ENCODE peak calls at places on chromosomes 6 and 20, in nine cellular contexts. Y is A549, M is upper lobe of left lung, X is astrocyte of the spinal cord, N is endothelial cell, H is esophagus squamous epithelium, J is OCI-LY7, P is IMR-90, E is foreskin fibroblast. Z is an unnamed sample.

GRCh38 chr6:131761061-131761761 is 46.6 kb upstream of the ENPP1 start:
- DNase-seq in X (peak), Y (no peak), P (peak), J (no peak), N (no peak), H (no peak), M (no peak), E (peak), Z (peak)

GRCh38 chr6:155301867-155302266 is 12.4 kb downstream of the TFB1M start:
- DNase-seq in X (peak), N (no peak), P (peak), E (no peak), J (no peak), M (no peak), Y (no peak), H (no peak), Z (no peak)

GRCh38 chr6:3237761-3238662 is 10.6 kb upstream of the TUBB2B start:
- DNase-seq in P (no peak), N (no peak), X (no peak), M (no peak), Y (no peak), J (peak), H (no peak), E (no peak), Z (no peak)

GRCh38 chr6:138441965-138442364 is 37.9 kb downstream of the HEBP2 start:
- DNase-seq in H (no peak), P (no peak), E (no peak), X (no peak), N (no peak), J (no peak), Y (no peak), M (no peak), Z (no peak)

GRCh38 chr6:47076422-47077344 is 34.6 kb upstream of the ADGRF1 start:
- DNase-seq in E (no peak), N (no peak), Y (no peak), M (no peak), H (no peak), J (no peak), P (no peak), X (peak), Z (no peak)

GRCh38 chr6:159977242-159978214 is 8.6 kb downstream of the IGF2R start:
- DNase-seq in H (no peak), J (no peak), M (no peak), N (no peak), X (peak), E (peak), Y (no peak), P (peak), Z (no peak)

GRCh38 chr6:108944707-108945685 is 96.8 kb downstream of the ARMC2 start:
- DNase-seq in J (no peak), P (peak), X (peak), M (no peak), Y (no peak), H (no peak), E (peak), N (no peak), Z (peak)

GRCh38 chr20:3752386-3752759 is 15.2 kb downstream of the ADISSP start:
- DNase-seq in J (no peak), Y (no peak), X (no peak), E (no peak), M (no peak), P (no peak), N (no peak), H (no peak), Z (peak)

GRCh38 chr20:4813839-4814695 is 92.4 kb downstream of the PRND start:
- DNase-seq in J (peak), M (no peak), N (peak), Y (no peak), P (no peak), H (peak), X (no peak), E (no peak), Z (no peak)

GRCh38 chr6:44352259-44352658 is 9.8 kb downstream of the SPATS1 start:
- DNase-seq in Y (no peak), H (no peak), E (no peak), N (no peak), J (no peak), P (no peak), M (no peak), X (no peak), Z (no peak)

GRCh38 chr6:159853735-159854134 is 37.1 kb upstream of the MAS1 start:
- DNase-seq in J (no peak), E (no peak), M (no peak), X (no peak), Y (no peak), N (no peak), H (no peak), P (no peak), Z (no peak)

GRCh38 chr6:139161169-139161568 is 26.3 kb downstream of the HECA start:
- DNase-seq in H (no peak), P (peak), N (no peak), X (peak), J (no peak), E (peak), M (no peak), Y (no peak), Z (peak)

GRCh38 chr20:21514553-21515251 is 838 bp upstream of the NKX2-2 start:
- DNase-seq in M (peak), J (no peak), X (no peak), H (no peak), Y (no peak), N (no peak), E (no peak), P (no peak), Z (peak)

GRCh38 chr6:66396549-66396948 is 689.5 kb upstream of the EYS start:
- DNase-seq in H (no peak), M (peak), J (no peak), N (no peak), E (no peak), Y (no peak), X (no peak), P (no peak), Z (no peak)

GRCh38 chr20:48906221-48906877 is 15.2 kb upstream of the ARFGEF2 start:
- DNase-seq in M (no peak), P (no peak), Y (no peak), J (no peak), H (no peak), N (no peak), X (no peak), E (no peak), Z (no peak)

GRCh38 chr6:128275030-128275429 is 245.4 kb downstream of the PTPRK start:
- DNase-seq in X (peak), M (no peak), J (no peak), H (no peak), N (no peak), Y (no peak), E (peak), P (peak), Z (no peak)

DNA sequence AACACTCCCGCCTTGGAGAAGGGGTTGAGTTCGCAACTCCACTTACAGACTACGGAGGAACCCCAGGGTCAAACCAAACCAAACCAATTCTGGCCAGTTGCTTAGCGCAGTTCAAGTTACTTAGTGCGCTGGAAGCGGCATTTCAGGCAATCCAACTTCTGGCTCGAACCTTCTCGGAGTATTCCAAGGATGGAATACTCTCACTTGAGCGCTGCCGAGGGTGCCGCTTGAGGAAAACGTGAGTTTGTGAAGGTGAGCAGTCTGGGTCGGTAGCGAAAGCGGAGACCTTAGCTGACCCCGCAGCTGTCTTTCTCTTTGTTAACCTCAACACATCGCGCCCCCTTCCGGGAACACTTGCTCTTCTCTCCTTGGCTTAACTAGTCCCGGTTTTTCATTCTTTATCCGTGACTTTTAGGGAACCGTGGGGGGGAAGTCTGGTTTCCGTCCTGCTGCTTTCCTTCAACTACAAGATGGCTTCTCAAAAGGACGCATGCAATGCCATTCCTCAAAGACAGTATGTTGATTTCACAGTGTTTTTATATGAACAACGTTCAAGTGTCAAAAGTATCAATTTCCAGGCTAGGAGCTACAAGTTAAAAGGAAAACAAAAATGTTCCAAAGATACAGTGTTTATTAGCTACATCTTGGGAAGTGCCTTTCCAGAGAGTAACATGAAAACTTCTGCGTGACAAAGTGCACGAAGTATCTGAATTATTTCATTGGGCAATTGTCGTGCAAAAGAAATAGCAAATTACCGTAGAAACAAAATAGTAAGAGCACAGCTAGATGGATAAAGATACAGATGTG is 742 bp upstream of the PNISR start:
- DNase-seq in X (peak), N (peak), E (peak), P (peak), Y (peak), M (no peak), J (peak), H (peak), Z (peak)
- TF ChIP-seq CTCF in X (peak), N (no peak), E (peak), P (peak), Y (peak), M (peak), J (peak), H (peak), Z (peak)

GRCh38 chr6:27161603-27161945 is 85.9 kb upstream of the PRSS16 start:
- DNase-seq in J (no peak), P (no peak), H (no peak), Y (no peak), E (no peak), M (no peak), N (no peak), X (no peak), Z (no peak)

GRCh38 chr6:27159725-27160124 is 87.8 kb upstream of the PRSS16 start:
- DNase-seq in M (no peak), Y (no peak), J (no peak), E (no peak), H (no peak), P (no peak), N (no peak), X (no peak), Z (no peak)

GRCh38 chr6:27161115-27161514 is 86.4 kb upstream of the PRSS16 start:
- DNase-seq in N (no peak), P (no peak), J (no peak), H (no peak), E (no peak), Y (no peak), M (no peak), X (no peak), Z (no peak)

GRCh38 chr6:27163858-27164257 is 83.6 kb upstream of the PRSS16 start:
- DNase-seq in M (no peak), H (no peak), X (no peak), J (no peak), E (no peak), N (no peak), Y (no peak), P (no peak), Z (no peak)

GRCh38 chr6:27161946-27162603 is 85.4 kb upstream of the PRSS16 start:
- DNase-seq in Y (peak), H (no peak), J (peak), X (peak), N (peak), P (peak), E (no peak), M (no peak), Z (peak)
- TF ChIP-seq CTCF in Y (peak), H (peak), J (peak), X (peak), N (peak), P (peak), E (peak), M (peak), Z (peak)

DNA sequence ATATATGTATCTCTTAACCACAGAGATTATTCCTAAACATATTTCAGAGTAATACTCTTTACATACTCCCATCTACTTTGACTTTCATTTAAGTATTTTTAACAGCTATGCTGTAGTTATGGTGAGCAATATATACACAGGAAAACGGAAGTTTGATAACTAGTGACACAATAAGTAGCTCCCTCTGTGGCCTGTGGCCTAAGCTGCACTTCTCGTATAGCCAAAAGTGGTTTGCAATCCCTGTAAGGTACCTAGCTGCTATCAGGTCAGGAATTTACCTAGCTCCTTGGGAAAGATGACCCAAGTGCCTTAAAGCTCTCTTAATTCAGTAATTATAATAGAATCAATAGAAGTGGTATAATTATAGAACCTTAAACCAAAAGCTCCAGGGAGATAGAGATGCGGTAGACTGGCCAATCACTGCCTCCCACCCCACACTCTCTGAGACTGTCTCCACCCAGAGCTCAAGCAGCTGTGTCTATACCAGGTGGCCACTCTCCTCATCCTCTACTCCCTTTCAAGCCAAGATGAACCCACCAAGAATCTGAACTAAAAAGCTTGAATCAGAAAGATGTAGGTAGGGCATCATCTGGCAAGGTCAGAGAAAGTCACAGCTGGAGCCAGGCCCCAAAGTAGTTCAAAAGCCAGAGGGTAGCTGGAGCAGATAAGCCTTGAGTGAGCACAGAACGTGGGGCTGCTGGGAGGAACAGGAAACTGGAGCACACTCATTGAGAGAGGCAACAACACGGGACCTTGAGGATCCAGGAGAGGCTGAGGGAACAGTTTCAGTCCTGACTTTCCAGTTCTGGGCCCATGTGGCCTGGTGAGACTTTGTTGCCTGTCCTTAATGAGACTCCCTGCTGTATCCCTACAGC is 84.9 kb upstream of the ASF1A start:
- DNase-seq in M (no peak), X (no peak), E (no peak), H (no peak), N (no peak), J (peak), P (no peak), Y (no peak), Z (no peak)
- TF ChIP-seq CTCF in M (no peak), X (no peak), E (no peak), H (no peak), N (no peak), J (peak), P (no peak), Y (no peak), Z (no peak)

DNA sequence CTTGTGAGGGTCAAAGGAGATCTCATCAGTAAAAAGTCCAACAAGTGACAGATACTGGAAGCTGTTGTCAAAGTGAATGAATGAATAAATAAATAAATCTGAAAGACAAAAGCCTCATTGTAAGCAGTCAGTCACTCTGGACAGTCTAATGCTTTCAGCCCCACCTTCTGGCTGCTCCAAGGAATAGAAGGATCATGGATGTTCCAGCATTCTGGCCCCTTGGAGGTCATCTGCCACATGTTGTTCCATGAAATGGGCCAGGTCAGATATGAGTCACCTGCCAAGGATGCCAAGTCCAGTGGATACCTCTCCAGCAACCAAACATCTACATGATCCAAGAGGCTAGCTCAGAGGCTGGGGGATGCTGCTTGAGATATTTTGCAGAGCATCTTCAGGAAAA is 185.6 kb downstream of the BMP7 start:
- DNase-seq in P (no peak), Y (peak), H (no peak), X (peak), N (no peak), E (peak), J (no peak), M (no peak), Z (no peak)
- TF ChIP-seq CTCF in P (no peak), Y (no peak), H (no peak), X (peak), N (no peak), E (peak), J (peak), M (no peak), Z (no peak)

GRCh38 chr20:53468583-53468982 is 125.1 kb downstream of the ZNF217 start:
- DNase-seq in H (no peak), Y (no peak), E (no peak), M (no peak), J (no peak), P (no peak), X (no peak), N (no peak), Z (no peak)
- TF ChIP-seq CTCF in H (no peak), Y (no peak), E (no peak), M (no peak), J (no peak), P (no peak), X (no peak), N (no peak), Z (no peak)

DNA sequence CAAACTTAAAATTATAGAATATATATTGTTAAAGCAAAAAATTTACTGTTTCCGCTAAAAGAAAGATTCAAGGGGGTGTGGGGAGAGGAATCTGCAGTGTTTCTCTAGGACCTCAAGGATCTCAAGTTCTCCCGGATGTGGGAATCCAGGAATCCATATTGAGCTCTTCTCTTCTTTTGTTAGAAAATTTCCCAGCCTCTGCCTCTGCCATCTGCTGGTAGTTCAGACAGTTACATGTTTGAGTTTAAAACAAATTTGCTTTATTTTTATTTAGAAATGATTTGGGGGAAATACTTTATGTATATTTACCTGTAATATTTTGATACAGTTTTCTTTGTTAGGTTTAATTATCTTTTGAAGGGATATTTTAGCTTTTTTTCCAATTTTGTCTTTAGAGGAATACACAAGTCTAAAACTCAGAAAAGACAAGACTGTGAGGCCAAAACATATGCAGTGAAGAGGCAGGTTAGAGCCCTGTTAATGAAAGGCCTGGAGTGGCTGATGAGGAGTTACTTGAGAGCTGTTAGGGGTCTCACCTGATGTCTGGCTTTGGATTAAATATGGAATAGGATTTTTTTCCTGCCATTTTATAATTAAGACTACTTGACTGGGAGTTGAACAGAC is 268.8 kb downstream of the ARID1B start:
- DNase-seq in J (no peak), M (no peak), P (peak), E (peak), X (peak), N (no peak), Y (peak), H (no peak), Z (peak)
- TF ChIP-seq CTCF in J (peak), M (peak), P (peak), E (peak), X (peak), N (peak), Y (peak), H (no peak), Z (peak)

DNA sequence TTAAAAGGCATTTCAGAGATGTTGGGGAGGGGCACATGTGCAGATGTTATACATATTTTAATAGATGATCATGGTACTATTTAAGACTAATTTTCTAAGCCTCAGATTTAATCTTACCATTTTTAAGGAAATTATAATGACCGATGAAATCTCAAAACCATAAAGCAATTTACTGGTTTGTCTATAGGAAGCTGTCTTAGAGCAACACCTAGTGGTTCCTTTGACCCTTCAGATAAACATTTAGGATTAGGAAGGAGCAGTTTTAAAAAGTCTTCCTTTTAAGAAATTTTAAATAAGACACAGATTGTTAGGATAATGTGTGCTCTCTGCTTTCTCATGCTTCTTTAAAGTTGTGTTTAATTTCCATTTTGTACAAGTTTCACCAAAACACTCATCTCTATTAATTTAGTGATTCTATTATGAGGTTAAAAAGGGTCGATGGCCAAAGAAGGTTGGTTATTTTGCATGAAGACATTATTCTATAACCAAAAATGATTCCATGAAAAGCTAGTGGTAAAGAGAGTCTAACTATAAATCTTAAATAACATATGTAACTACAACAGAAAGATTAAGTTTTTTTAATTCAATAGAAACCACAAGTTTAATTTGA is 376.4 kb downstream of the HACE1 start:
- DNase-seq in Y (peak), N (no peak), X (peak), P (no peak), J (no peak), E (no peak), M (no peak), H (no peak), Z (peak)
- TF ChIP-seq CTCF in Y (peak), N (no peak), X (peak), P (no peak), J (peak), E (no peak), M (no peak), H (no peak), Z (no peak)

DNA sequence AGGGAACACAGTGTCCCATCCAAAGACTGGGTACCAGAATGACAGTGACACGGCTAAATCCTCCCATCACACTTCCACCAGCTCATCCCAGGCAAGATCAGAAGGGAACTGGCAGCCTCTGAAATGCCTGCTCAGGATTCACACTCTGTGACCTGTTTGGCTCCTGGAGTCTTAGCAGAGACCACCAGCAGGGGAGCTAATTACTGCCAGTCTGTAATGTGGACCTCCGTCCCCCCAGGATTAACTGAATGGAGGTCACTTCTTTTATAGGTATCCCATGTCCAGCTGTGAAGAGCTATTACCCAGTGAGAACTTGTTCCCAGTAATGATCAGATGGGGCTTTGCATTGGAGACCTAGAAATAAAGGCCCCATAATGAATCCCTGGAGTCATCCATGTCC is 45.2 kb downstream of the DEFB114 start:
- DNase-seq in J (no peak), E (no peak), H (no peak), N (no peak), X (no peak), Y (no peak), P (no peak), M (no peak), Z (no peak)
- TF ChIP-seq CTCF in J (no peak), E (no peak), H (no peak), N (no peak), X (no peak), Y (no peak), P (no peak), M (no peak), Z (no peak)